ENCODE peak calls at places on chromosomes 6 and 20, in nine cellular contexts. I is K562; D is heart right ventricle; M is COLO829; C is stimulated activated naive B cell treated with anti-CD40 and anti-IgM and Interleukin-4, amounts not matched to agents 10 μg/mL and 1 μg/mL and 100 μg/mL, for 72 hours; Q is Right ventricle myocardium superior; F is activated CD4-positive, CD25-positive, alpha-beta regulatory T cell; B is C1 segment of cervical spinal cord; S is hepatic stellate cell. O is an unnamed sample.

GRCh38 chr6:106918128-106918527 is 56.4 kb downstream of the CD24 start:
- DNase-seq in I (no peak), B (no peak), F (no peak), S (no peak), M (no peak), C (no peak), Q (no peak), D (no peak), O (no peak)

GRCh38 chr6:162245831-162246230 is 481.7 kb downstream of the PRKN start:
- DNase-seq in B (no peak), Q (no peak), D (no peak), M (no peak), C (no peak), I (no peak), S (no peak), F (no peak), O (no peak)

GRCh38 chr20:38550274-38550673 is 30.7 kb upstream of the ADIG start:
- DNase-seq in D (no peak), S (no peak), Q (no peak), I (peak; percentile 9), F (no peak), B (no peak), C (no peak), M (peak; percentile 61), O (no peak)

GRCh38 chr20:37299718-37300529 is 10.5 kb downstream of the MANBAL start:
- DNase-seq in F (no peak), S (no peak), D (no peak), C (no peak), Q (no peak), B (peak; percentile 42), I (peak; percentile 53), M (no peak), O (no peak)

GRCh38 chr6:140370949-140371348 is 996.5 kb upstream of the CITED2 start:
- DNase-seq in C (no peak), F (no peak), S (no peak), D (no peak), B (no peak), I (no peak), Q (no peak), M (no peak), O (no peak)

GRCh38 chr6:89024456-89024855 is 56.1 kb upstream of the PNRC1 start:
- DNase-seq in C (no peak), I (no peak), S (no peak), M (no peak), B (no peak), Q (no peak), F (no peak), D (no peak), O (no peak)

GRCh38 chr20:44211177-44212039 is 837 bp upstream of the OSER1 start:
- DNase-seq in D (no peak), M (no peak), B (peak; percentile 22), S (no peak), Q (no peak), C (no peak), I (no peak), F (no peak), O (peak; percentile 35)

GRCh38 chr20:11144114-11144513 is 470.3 kb upstream of the JAG1 start:
- DNase-seq in C (no peak), Q (no peak), I (no peak), S (peak; percentile 33), M (no peak), D (no peak), F (no peak), B (no peak), O (peak; percentile 20)

GRCh38 chr20:46348231-46348803 is 40.0 kb upstream of the CDH22 start:
- DNase-seq in M (no peak), D (no peak), F (no peak), B (no peak), S (no peak), I (peak; percentile 35), C (no peak), Q (peak; percentile 56), O (no peak)

GRCh38 chr6:37974381-37974780 is 154.9 kb downstream of the ZFAND3 start:
- DNase-seq in F (no peak), M (no peak), B (no peak), D (no peak), Q (no peak), I (no peak), C (no peak), S (no peak), O (no peak)

GRCh38 chr20:50312002-50312681 is 121.5 kb downstream of the CEBPB start:
- DNase-seq in M (no peak), B (no peak), F (no peak), C (no peak), Q (no peak), D (no peak), I (no peak), S (no peak), O (peak; percentile 26)

GRCh38 chr20:24678351-24679106 is 209.1 kb downstream of the SYNDIG1 start:
- DNase-seq in I (no peak), S (no peak), D (no peak), F (no peak), M (no peak), Q (no peak), C (no peak), B (no peak), O (no peak)

GRCh38 chr20:1809611-1810510 is 85.3 kb upstream of the SIRPA start:
- DNase-seq in S (peak; percentile 58), C (no peak), I (no peak), B (no peak), F (no peak), M (no peak), D (no peak), Q (no peak), O (no peak)

GRCh38 chr6:78810698-78811097 is 56.7 kb upstream of the IRAK1BP1 start:
- DNase-seq in F (no peak), M (no peak), Q (no peak), B (no peak), I (no peak), C (no peak), S (no peak), D (no peak), O (peak; percentile 23)

GRCh38 chr6:46098678-46099077 is 31.1 kb upstream of the ENPP4 start:
- DNase-seq in B (peak; percentile 71), I (no peak), F (no peak), D (peak; percentile 19), M (peak; percentile 23), C (no peak), Q (peak; percentile 45), S (no peak), O (peak; percentile 29)

GRCh38 chr6:139150915-139151314 is 16.0 kb downstream of the HECA start:
- DNase-seq in I (no peak), C (no peak), F (no peak), B (no peak), Q (no peak), M (no peak), D (no peak), S (no peak), O (no peak)

GRCh38 chr20:32210206-32210605 is 2.5 kb downstream of the POFUT1 start:
- DNase-seq in C (no peak), I (no peak), B (no peak), M (no peak), Q (no peak), S (no peak), D (no peak), F (no peak), O (no peak)

GRCh38 chr6:34834789-34835518 is 43.1 kb downstream of the BLTP3A start:
- DNase-seq in S (peak; percentile 20), I (peak; percentile 63), Q (no peak), F (no peak), B (no peak), C (no peak), M (no peak), D (no peak), O (peak; percentile 34)

GRCh38 chr6:31908791-31909190 is 6.9 kb upstream of the ZBTB12 start:
- DNase-seq in C (no peak), S (no peak), F (no peak), M (no peak), I (no peak), Q (no peak), D (no peak), B (no peak), O (peak; percentile 21)

GRCh38 chr20:53028337-53029007 is 56.3 kb downstream of the TSHZ2 start:
- DNase-seq in Q (no peak), M (no peak), F (no peak), S (no peak), B (no peak), D (no peak), C (no peak), I (no peak), O (no peak)

GRCh38 chr6:44508646-44509045 is 121.1 kb downstream of the CDC5L start:
- DNase-seq in F (no peak), S (no peak), D (no peak), M (no peak), C (no peak), I (no peak), Q (no peak), B (no peak), O (no peak)

GRCh38 chr6:83852528-83853177 is 507 bp upstream of the RIPPLY2 start:
- DNase-seq in D (no peak), B (no peak), M (no peak), I (no peak), S (no peak), Q (no peak), C (no peak), F (no peak), O (no peak)

GRCh38 chr6:70037445-70037844 is 171.1 kb downstream of the COL19A1 start:
- DNase-seq in C (no peak), Q (no peak), M (no peak), I (no peak), D (no peak), S (no peak), F (no peak), B (no peak), O (no peak)

GRCh38 chr6:191487-192312 is 100.6 kb upstream of the DUSP22 start:
- DNase-seq in D (no peak), F (no peak), S (no peak), M (no peak), B (no peak), Q (no peak), I (no peak), C (no peak), O (no peak)

GRCh38 chr6:17042422-17043147 is 59.3 kb upstream of the STMND1 start:
- DNase-seq in F (no peak), B (peak; percentile 3), Q (no peak), D (no peak), I (no peak), C (no peak), S (peak; percentile 55), M (peak; percentile 76), O (peak; percentile 52)

GRCh38 chr6:7419065-7419464 is 29.5 kb downstream of the RIOK1 start:
- DNase-seq in Q (no peak), B (no peak), C (no peak), F (no peak), D (no peak), I (no peak), M (no peak), S (no peak), O (no peak)

GRCh38 chr20:23141016-23141415 is 54.9 kb upstream of the CD93 start:
- DNase-seq in D (no peak), C (no peak), I (no peak), S (no peak), Q (no peak), F (no peak), M (no peak), B (no peak), O (peak; percentile 36)

GRCh38 chr6:163201855-163202254 is 212.7 kb upstream of the QKI start:
- DNase-seq in Q (no peak), S (no peak), C (no peak), F (no peak), M (no peak), D (no peak), I (no peak), B (no peak), O (no peak)

GRCh38 chr6:6193221-6193745 is 127.2 kb downstream of the F13A1 start:
- DNase-seq in D (no peak), Q (no peak), M (no peak), B (no peak), I (no peak), C (no peak), F (no peak), S (no peak), O (no peak)